ENCODE peak calls at places on chromosomes 4 and X, in five cellular contexts. Y, Q, U, W and L are unnamed samples. For H3K9me3, the result is how much of the 10 kb centered on the place peaks cover.

GRCh38 chr4:133775881-133776280 is 425.7 kb downstream of the PABPC4L start:
- DNase-seq in Y (no peak), W (no peak), U (no peak), Q (no peak), L (no peak)

GRCh38 chr4:19725130-19725529 is 526.6 kb upstream of the SLIT2 start:
- DNase-seq in Y (no peak), Q (no peak), U (no peak), W (no peak), L (no peak)

GRCh38 chr4:187606581-187606980 is 389.0 kb upstream of the ZFP42 start:
- DNase-seq in W (peak), U (no peak), Q (peak), Y (peak), L (no peak)

GRCh38 chrX:66255359-66255967 is 91.4 kb downstream of the HEPH start:
- DNase-seq in W (no peak), Y (no peak), U (no peak), Q (no peak), L (no peak)

GRCh38 chrX:150161092-150161672 is 201.9 kb upstream of the MAMLD1 start:
- DNase-seq in W (no peak), U (no peak), Y (no peak), Q (no peak), L (no peak)

GRCh38 chrX:137646472-137646871 is 80.5 kb downstream of the ZIC3 start:
- DNase-seq in U (no peak), W (no peak), Q (no peak), Y (no peak), L (no peak)

GRCh38 chr4:137454767-137455166 is 77.5 kb downstream of the PCDH18 start:
- DNase-seq in W (no peak), U (no peak), Y (no peak), Q (no peak), L (no peak)

GRCh38 chr4:15244354-15244753 is 183.5 kb upstream of the C1QTNF7 start:
- DNase-seq in Y (no peak), U (no peak), Q (no peak), W (no peak), L (no peak)

GRCh38 chrX:123274796-123275195 is 90.7 kb downstream of the GRIA3 start:
- DNase-seq in W (no peak), Q (no peak), Y (no peak), U (no peak), L (no peak)

GRCh38 chr4:77349796-77350195 is 192.8 kb downstream of the CCNG2 start:
- DNase-seq in Y (no peak), U (no peak), W (no peak), Q (no peak), L (no peak)

GRCh38 chr4:37981844-37982720 is 21.9 kb downstream of the PTTG2 start:
- DNase-seq in U (no peak), W (peak), Y (no peak), Q (no peak), L (no peak)

GRCh38 chr4:140130677-140131076 is 23.3 kb downstream of the MAML3 start:
- DNase-seq in U (no peak), Y (no peak), W (no peak), Q (no peak), L (no peak)

GRCh38 chr4:6107886-6108285 is 89.7 kb upstream of the C4orf50 start:
- DNase-seq in Y (no peak), W (no peak), U (no peak), Q (no peak), L (no peak)

GRCh38 chr4:19262467-19262866 is 989.2 kb upstream of the SLIT2 start:
- DNase-seq in U (no peak), W (no peak), Q (no peak), Y (no peak), L (no peak)

GRCh38 chrX:6909396-6909795 is 238.1 kb upstream of the STS start:
- DNase-seq in U (no peak), W (no peak), Y (no peak), Q (no peak), L (no peak)

GRCh38 chr4:71184195-71184781 is 154.5 kb upstream of the SLC4A4 start:
- DNase-seq in Q (peak), W (peak), Y (peak), U (peak), L (no peak)

GRCh38 chrX:150688911-150689451 is 4.2 kb upstream of the MTMR1 start:
- DNase-seq in U (no peak), Q (no peak), W (peak), Y (no peak), L (peak)

GRCh38 chrX:31508338-31508737 is 436.5 kb upstream of the FTHL17 start:
- DNase-seq in Y (peak), Q (no peak), W (peak), U (no peak), L (no peak)

GRCh38 chr4:8285976-8286718 is 16.6 kb downstream of the HTRA3 start:
- DNase-seq in Y (no peak), U (no peak), W (no peak), Q (no peak), L (no peak)
- H3K9ac ChIP-seq in Y (no peak), U (no peak), W (no peak), Q (no peak), L (no peak)

DNA sequence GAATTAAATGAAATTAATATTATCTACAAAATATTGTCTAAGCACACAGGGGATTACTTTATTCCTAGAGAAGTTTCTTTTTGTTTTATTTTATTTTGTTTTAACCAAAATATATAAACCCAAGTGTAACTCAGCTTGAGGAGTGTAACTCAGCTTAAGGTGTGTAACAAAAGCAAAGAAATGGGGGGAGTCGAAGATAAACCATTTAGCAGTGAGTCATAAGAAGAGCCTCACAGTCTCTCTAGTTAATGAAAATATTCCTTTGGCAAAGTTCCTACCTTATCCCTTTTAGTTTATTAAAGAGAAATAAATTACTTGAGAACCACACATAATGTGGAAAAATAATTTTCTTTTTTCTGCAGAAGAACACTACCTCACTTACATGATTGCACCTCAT is 261.8 kb downstream of the KCTD8 start:
- DNase-seq in Q (no peak), W (no peak), U (no peak), Y (no peak), L (no peak)
- TF ChIP-seq TAF1 in Q (no peak), W (no peak), U (no peak), Y (no peak), L (no peak)

GRCh38 chrX:145620666-145621065 is 197.0 kb upstream of the SLITRK2 start:
- DNase-seq in W (no peak), U (no peak), Q (no peak), Y (no peak), L (no peak)

GRCh38 chrX:145623453-145623852 is 194.2 kb upstream of the SLITRK2 start:
- DNase-seq in W (no peak), U (no peak), Y (no peak), Q (no peak), L (no peak)
- H3K9me3 ChIP-seq in W (half or more), U (under half), Y (under half), Q (under half), L (under half)

DNA sequence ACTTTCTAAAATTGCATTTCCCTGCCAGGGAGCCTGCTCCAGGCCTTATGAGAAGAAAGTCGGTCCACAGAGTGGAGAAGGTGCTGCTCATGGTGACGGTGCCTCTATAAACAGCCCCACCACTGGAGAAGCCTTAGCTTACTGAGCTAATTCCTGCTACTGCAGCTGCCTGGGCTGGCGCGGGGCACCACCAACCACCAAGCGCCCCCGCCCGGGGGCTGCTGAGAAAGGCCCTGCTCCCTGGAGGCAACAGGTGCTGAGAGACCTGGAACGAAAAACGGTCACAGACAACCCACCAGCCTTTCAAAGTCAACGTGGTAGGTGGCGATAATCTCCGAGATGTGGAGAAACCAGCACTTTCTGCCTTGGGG is 2.9 kb downstream of the HCFC1 start:
- DNase-seq in Q (no peak), W (no peak), U (no peak), Y (no peak), L (no peak)
- H3K9ac ChIP-seq in Q (peak), W (peak), U (peak), Y (peak), L (no peak)

GRCh38 chr4:23477905-23478304 is 411.9 kb downstream of the PPARGC1A start:
- DNase-seq in U (no peak), W (no peak), Y (no peak), Q (no peak), L (no peak)
- TF ChIP-seq TAF1 in U (no peak), W (no peak), Y (no peak), Q (no peak), L (no peak)

GRCh38 chr4:234178-234577 is 71.1 kb downstream of the ZNF732 start:
- DNase-seq in Y (no peak), Q (no peak), U (no peak), W (no peak), L (no peak)
- H3K9me3 ChIP-seq in Y (under half), Q (under half), U (under half), W (half or more), L (under half)